ENCODE peak calls at places on chromosome 19, in ten cellular contexts. S is neural crest cell, P is breast epithelium, W is AG09309, F is endothelial cell, O is A549, Y is H9, D is nephron progenitor cell, J is GM10248, R is epithelial cell of esophagus. M is an unnamed sample.

GRCh38 chr19:54149021-54149812 is 10.3 kb downstream of the LENG1 start:
- DNase-seq in P (no peak), F (no peak), Y (no peak), R (no peak), S (no peak), J (no peak), D (no peak), W (no peak), O (no peak), M (no peak)

GRCh38 chr19:47158367-47158791 is 27.7 kb downstream of the SAE1 start:
- DNase-seq in P (peak; percentile 19), S (no peak), W (no peak), D (no peak), O (no peak), F (peak; percentile 11), R (no peak), J (no peak), Y (no peak), M (peak; percentile 31)

GRCh38 chr19:45076029-45076850 is at the start of gene ZNF296:
- DNase-seq in R (peak; percentile 78), S (no peak), J (peak; percentile 90), W (no peak), D (peak; percentile 77), Y (peak; percentile 91), O (peak; percentile 84), P (peak; percentile 71), F (peak; percentile 47), M (peak; percentile 94)

GRCh38 chr19:35144600-35145436 is 1.8 kb downstream of the FXYD7 start:
- DNase-seq in P (no peak), S (no peak), J (no peak), R (peak; percentile 82), O (peak; percentile 92), D (peak; percentile 64), Y (peak; percentile 87), W (no peak), F (peak; percentile 14), M (peak; percentile 79)

GRCh38 chr19:18317998-18318800 is 4.7 kb downstream of the LSM4 start:
- DNase-seq in P (no peak), D (no peak), J (no peak), O (no peak), W (no peak), S (no peak), Y (no peak), F (peak; percentile 67), R (no peak), M (peak; percentile 79)

GRCh38 chr19:48868196-48868886 is at the start of gene PLEKHA4:
- DNase-seq in R (no peak), J (no peak), S (no peak), O (no peak), W (no peak), P (peak; percentile 66), Y (peak; percentile 57), D (peak; percentile 58), F (peak; percentile 26), M (peak; percentile 64)

GRCh38 chr19:7869453-7869909 is 4.7 kb downstream of the PRR36 start:
- DNase-seq in S (peak; percentile 39), R (peak; percentile 85), F (peak; percentile 53), J (peak; percentile 84), Y (peak; percentile 81), P (peak; percentile 71), D (peak; percentile 79), O (peak; percentile 84), W (no peak), M (no peak)

GRCh38 chr19:1507763-1508506 is 4.9 kb downstream of the ADAMTSL5 start:
- DNase-seq in S (peak; percentile 93), O (peak; percentile 96), W (peak; percentile 81), P (peak; percentile 95), R (peak; percentile 96), D (peak; percentile 92), J (peak; percentile 93), F (peak; percentile 84), Y (peak; percentile 98), M (peak; percentile 91)

GRCh38 chr19:41439441-41440222 is at the start of gene DMAC2:
- DNase-seq in D (peak; percentile 92), Y (peak; percentile 98), P (peak; percentile 96), S (peak; percentile 83), J (peak; percentile 92), W (peak; percentile 87), R (peak; percentile 100), F (peak; percentile 89), O (peak; percentile 100), M (peak; percentile 99)

GRCh38 chr19:40335101-40335500 is 13.1 kb downstream of the C19orf47 start:
- DNase-seq in R (no peak), F (no peak), W (no peak), J (no peak), S (no peak), P (no peak), D (no peak), O (no peak), Y (no peak), M (no peak)

GRCh38 chr19:37817180-37817911 is 38.0 kb upstream of the ZNF573 start:
- DNase-seq in S (peak; percentile 68), O (no peak), J (peak; percentile 17), R (peak; percentile 27), Y (peak; percentile 91), F (no peak), W (no peak), P (peak; percentile 53), D (peak; percentile 84), M (peak; percentile 65)

GRCh38 chr19:47239610-47240296 is 8.8 kb upstream of the BBC3 start:
- DNase-seq in S (peak; percentile 55), D (peak; percentile 83), J (peak; percentile 32), O (no peak), P (peak; percentile 48), R (peak; percentile 57), W (no peak), F (peak; percentile 53), Y (peak; percentile 78), M (peak; percentile 65)

GRCh38 chr19:17794731-17795494 is at the start of gene B3GNT3:
- DNase-seq in P (peak; percentile 24), S (no peak), O (peak; percentile 72), J (no peak), F (peak; percentile 64), R (peak; percentile 70), W (no peak), D (peak; percentile 35), Y (peak; percentile 82), M (peak; percentile 96)

GRCh38 chr19:31718041-31718440 is 368.8 kb upstream of the TSHZ3 start:
- DNase-seq in S (no peak), O (no peak), W (no peak), J (no peak), D (no peak), R (no peak), Y (no peak), P (no peak), F (no peak), M (no peak)

GRCh38 chr19:39494661-39495060 is 4.1 kb upstream of the DLL3 start:
- DNase-seq in J (no peak), R (no peak), W (no peak), D (no peak), Y (no peak), O (no peak), S (no peak), P (no peak), F (no peak), M (no peak)

GRCh38 chr19:17296976-17297375 is 6.2 kb downstream of the ABHD8 start:
- DNase-seq in R (peak; percentile 87), J (no peak), S (no peak), F (no peak), P (no peak), Y (no peak), W (no peak), D (no peak), O (no peak), M (no peak)

GRCh38 chr19:50046649-50047503 is 21.1 kb downstream of the ZNF473 start:
- DNase-seq in R (no peak), S (peak; percentile 38), Y (no peak), J (no peak), F (no peak), D (peak; percentile 30), O (peak; percentile 65), W (no peak), P (peak; percentile 24), M (peak; percentile 66)
- TF ChIP-seq CTCF in R (peak; percentile 29), S (peak; percentile 61), Y (peak; percentile 78), J (peak; percentile 32), F (peak; percentile 67), D (peak; percentile 35), O (peak; percentile 26), W (peak; percentile 88), P (peak; percentile 53), M (peak; percentile 61)

GRCh38 chr19:10976200-10976892 is 15.5 kb downstream of the SMARCA4 start:
- DNase-seq in D (no peak), R (no peak), Y (no peak), O (no peak), P (no peak), S (no peak), F (no peak), J (no peak), W (no peak), M (no peak)

GRCh38 chr19:10981496-10981895 is 20.7 kb downstream of the SMARCA4 start:
- DNase-seq in D (no peak), O (no peak), Y (no peak), W (no peak), R (no peak), F (no peak), S (no peak), P (no peak), J (no peak), M (no peak)

GRCh38 chr19:10984166-10984735 is 23.4 kb downstream of the SMARCA4 start:
- DNase-seq in P (no peak), J (no peak), F (no peak), R (no peak), O (no peak), W (no peak), Y (no peak), D (no peak), S (no peak), M (no peak)

GRCh38 chr19:10977773-10978155 is 16.9 kb downstream of the SMARCA4 start:
- DNase-seq in S (no peak), P (no peak), W (no peak), F (no peak), R (no peak), O (no peak), Y (no peak), D (no peak), J (no peak), M (no peak)

GRCh38 chr19:10979950-10980349 is 19.1 kb downstream of the SMARCA4 start:
- DNase-seq in D (no peak), S (no peak), P (no peak), R (no peak), Y (no peak), F (no peak), W (no peak), O (no peak), J (no peak), M (no peak)
- TF ChIP-seq CTCF in D (no peak), S (no peak), P (no peak), R (no peak), Y (no peak), F (no peak), W (no peak), O (no peak), J (no peak), M (no peak)

GRCh38 chr19:55478364-55478763 is 1.9 kb downstream of the ZNF628 start:
- DNase-seq in S (no peak), O (no peak), F (no peak), D (no peak), J (no peak), P (no peak), Y (no peak), W (no peak), R (no peak), M (no peak)
- TF ChIP-seq CTCF in S (no peak), O (no peak), F (no peak), D (no peak), J (no peak), P (no peak), Y (no peak), W (no peak), R (no peak), M (no peak)

GRCh38 chr19:4327252-4327876 is 11.3 kb downstream of the STAP2 start:
- DNase-seq in O (peak; percentile 33), P (peak; percentile 50), R (peak; percentile 35), S (peak; percentile 61), W (no peak), F (peak; percentile 67), J (peak; percentile 75), D (peak; percentile 92), Y (peak; percentile 96), M (peak; percentile 80)
- TF ChIP-seq CTCF in O (no peak), P (no peak), R (no peak), S (no peak), W (no peak), F (no peak), J (no peak), D (no peak), Y (no peak), M (no peak)

M was measured in mucosa of descending colon.